ENCODE peak calls at places on chromosomes 1 and 21, in eight cellular contexts. W, E, A, Y, B, F, K and I are unnamed samples.
A peak's percentile ranks its signal among the peaks of the same experiment; 100 is the strongest.

GRCh38 chr1:24437631-24438396 is 22.2 kb downstream of the NIPAL3 start:
- DNase-seq in W (no peak), E (no peak), A (no peak), Y (peak; percentile 80), B (peak; percentile 25), F (peak; percentile 23), K (no peak), I (no peak)

GRCh38 chr21:25513810-25514209 is 93.5 kb downstream of the MRPL39 start:
- DNase-seq in W (no peak), E (no peak), A (no peak), Y (no peak), B (no peak), F (no peak), K (no peak), I (no peak)

GRCh38 chr21:32463889-32464300 is 51.4 kb downstream of the EVA1C start:
- DNase-seq in W (peak; percentile 97), E (no peak), A (no peak), Y (peak; percentile 95), B (peak; percentile 94), F (peak; percentile 98), K (no peak), I (peak; percentile 51)

GRCh38 chr1:246725191-246725590 is 982 bp downstream of the SCCPDH start:
- DNase-seq in W (no peak), E (no peak), A (no peak), Y (no peak), B (no peak), F (no peak), K (no peak), I (no peak)

GRCh38 chr1:54981466-54981865 is 1.0 kb downstream of the TMEM61 start:
- DNase-seq in W (no peak), E (no peak), A (no peak), Y (no peak), B (no peak), F (no peak), K (no peak), I (no peak)

GRCh38 chr1:36829066-36829465 is 205.2 kb downstream of the GRIK3 start:
- DNase-seq in W (no peak), E (no peak), A (no peak), Y (peak; percentile 17), B (no peak), F (no peak), K (no peak), I (no peak)

GRCh38 chr1:20849100-20849499 is 62.0 kb upstream of the HP1BP3 start:
- DNase-seq in W (no peak), E (no peak), A (no peak), Y (no peak), B (no peak), F (peak; percentile 17), K (no peak), I (no peak)

GRCh38 chr1:112537451-112537850 is 28.7 kb downstream of the WNT2B start:
- DNase-seq in W (no peak), E (no peak), A (no peak), Y (no peak), B (no peak), F (no peak), K (no peak), I (no peak)

GRCh38 chr1:101310484-101310883 is 73.7 kb downstream of the S1PR1 start:
- DNase-seq in W (no peak), E (no peak), A (no peak), Y (no peak), B (no peak), F (no peak), K (no peak), I (no peak)

GRCh38 chr21:36700295-36700960 is 1.5 kb downstream of the SIM2 start:
- DNase-seq in W (no peak), E (no peak), A (no peak), Y (no peak), B (no peak), F (no peak), K (no peak), I (no peak)

GRCh38 chr1:179164494-179164893 is 65.0 kb downstream of the ABL2 start:
- DNase-seq in W (no peak), E (no peak), A (no peak), Y (peak; percentile 66), B (peak; percentile 79), F (peak; percentile 72), K (no peak), I (peak; percentile 66)

GRCh38 chr1:109370712-109371270 is 26.9 kb downstream of the SORT1 start:
- DNase-seq in W (peak; percentile 68), E (no peak), A (no peak), Y (peak; percentile 89), B (peak; percentile 87), F (peak; percentile 89), K (no peak), I (peak; percentile 90)

GRCh38 chr1:33893147-33893830 is 29.4 kb downstream of the HMGB4 start:
- DNase-seq in W (peak; percentile 94), E (no peak), A (no peak), Y (peak; percentile 86), B (no peak), F (peak; percentile 5), K (no peak), I (peak; percentile 40)

GRCh38 chr1:159211331-159212136 is 6.9 kb downstream of the ACKR1 start:
- DNase-seq in W (no peak), E (peak; percentile 20), A (no peak), Y (peak; percentile 63), B (peak; percentile 55), F (peak; percentile 82), K (peak; percentile 50), I (peak; percentile 73)

GRCh38 chr1:36273024-36273423 is 33.1 kb upstream of the SH3D21 start:
- DNase-seq in W (no peak), E (no peak), A (no peak), Y (no peak), B (no peak), F (peak; percentile 20), K (no peak), I (no peak)

GRCh38 chr1:37755290-37755689 is 9.6 kb downstream of the EPHA10 start:
- DNase-seq in W (no peak), E (no peak), A (no peak), Y (no peak), B (no peak), F (no peak), K (peak; percentile 5), I (peak; percentile 83)

GRCh38 chr1:210696709-210697108 is 368.0 kb downstream of the HHAT start:
- DNase-seq in W (no peak), E (no peak), A (no peak), Y (no peak), B (peak; percentile 7), F (no peak), K (no peak), I (peak; percentile 25)

GRCh38 chr1:10776206-10776905 is 20.1 kb downstream of the CASZ1 start:
- DNase-seq in W (no peak), E (no peak), A (no peak), Y (no peak), B (no peak), F (no peak), K (peak; percentile 90), I (no peak)

GRCh38 chr1:34060331-34060730 is 104.7 kb downstream of the CSMD2 start:
- DNase-seq in W (no peak), E (no peak), A (no peak), Y (no peak), B (no peak), F (no peak), K (no peak), I (no peak)

GRCh38 chr1:151733126-151733525 is 11.8 kb downstream of the RIIAD1 start:
- DNase-seq in W (no peak), E (no peak), A (no peak), Y (no peak), B (no peak), F (no peak), K (no peak), I (no peak)

GRCh38 chr1:85091647-85092295 is 43.5 kb upstream of the MCOLN3 start:
- DNase-seq in W (no peak), E (peak; percentile 47), A (no peak), Y (peak; percentile 29), B (peak; percentile 6), F (no peak), K (no peak), I (peak; percentile 32)

GRCh38 chr1:185151215-185151614 is 5.5 kb downstream of the TRMT1L start:
- DNase-seq in W (no peak), E (no peak), A (no peak), Y (no peak), B (no peak), F (no peak), K (no peak), I (no peak)

GRCh38 chr1:2412773-2413494 is 570 bp upstream of the PEX10 start:
- DNase-seq in W (no peak), E (no peak), A (no peak), Y (peak; percentile 39), B (peak; percentile 65), F (peak; percentile 49), K (no peak), I (peak; percentile 32)

GRCh38 chr1:40662151-40662550 is 3.3 kb downstream of the RIMS3 start:
- DNase-seq in W (no peak), E (no peak), A (no peak), Y (no peak), B (peak; percentile 27), F (no peak), K (no peak), I (peak; percentile 13)

GRCh38 chr1:54885237-54885679 is 1.7 kb downstream of the DHCR24 start:
- DNase-seq in W (no peak), E (no peak), A (no peak), Y (no peak), B (no peak), F (no peak), K (no peak), I (peak; percentile 39)

GRCh38 chr1:215603319-215603718 is 36.2 kb downstream of the KCTD3 start:
- DNase-seq in W (no peak), E (no peak), A (no peak), Y (no peak), B (no peak), F (no peak), K (no peak), I (no peak)

GRCh38 chr1:34787461-34788420 is 5.1 kb upstream of the GJA4 start:
- DNase-seq in W (no peak), E (no peak), A (no peak), Y (peak; percentile 18), B (peak; percentile 45), F (peak; percentile 46), K (no peak), I (peak; percentile 47)

GRCh38 chr21:34884346-34884929 is 164.7 kb downstream of the RUNX1 start:
- DNase-seq in W (no peak), E (no peak), A (no peak), Y (peak; percentile 25), B (peak; percentile 45), F (no peak), K (peak; percentile 49), I (peak; percentile 24)

GRCh38 chr1:155064109-155064812 is 721 bp downstream of the EFNA4 start:
- DNase-seq in W (no peak), E (no peak), A (no peak), Y (no peak), B (peak; percentile 46), F (no peak), K (no peak), I (peak; percentile 44)

GRCh38 chr1:167305705-167306277 is 85.1 kb downstream of the POU2F1 start:
- DNase-seq in W (no peak), E (no peak), A (no peak), Y (peak; percentile 2), B (no peak), F (no peak), K (no peak), I (no peak)